ENCODE peak calls at places on chromosome 11, in five cellular contexts. G, B, O, P and M are unnamed samples. For H3K4me1, the result is how much of the 10 kb centered on the place peaks cover.

GRCh38 chr11:4095509-4096230 is 1.1 kb downstream of the RRM1 start:
- DNase-seq in G (peak), B (no peak), O (peak), P (peak), M (no peak)

GRCh38 chr11:86800956-86801264 is 568 bp downstream of the PRSS23 start:
- DNase-seq in G (no peak), B (no peak), O (no peak), P (no peak), M (no peak)

GRCh38 chr11:41795004-41795403 is 335.6 kb upstream of the LRRC4C start:
- DNase-seq in G (no peak), B (no peak), O (no peak), P (no peak), M (no peak)

GRCh38 chr11:14029415-14029814 is 66.9 kb downstream of the SPON1 start:
- DNase-seq in G (no peak), B (no peak), O (no peak), P (no peak), M (no peak)

GRCh38 chr11:290621-291231 is 1.8 kb downstream of the PGGHG start:
- DNase-seq in G (no peak), B (no peak), O (no peak), P (no peak), M (no peak)

GRCh38 chr11:1786466-1786865 is 22.7 kb upstream of the CTSD start:
- DNase-seq in G (no peak), B (no peak), O (no peak), P (no peak), M (no peak)

GRCh38 chr11:10872097-10872496 is 14.2 kb upstream of the ZBED5 start:
- DNase-seq in G (no peak), B (no peak), O (no peak), P (no peak), M (no peak)

GRCh38 chr11:128323381-128323780 is 264.0 kb downstream of the ETS1 start:
- DNase-seq in G (peak), B (no peak), O (peak), P (no peak), M (no peak)

GRCh38 chr11:110883266-110883665 is 171.0 kb upstream of the ARHGAP20 start:
- DNase-seq in G (no peak), B (no peak), O (peak), P (no peak), M (no peak)

GRCh38 chr11:35675901-35676610 is 13.5 kb downstream of the TRIM44 start:
- DNase-seq in G (peak), B (no peak), O (peak), P (no peak), M (no peak)

GRCh38 chr11:2294340-2295290 is 7.1 kb downstream of the C11orf21 start:
- DNase-seq in G (no peak), B (peak), O (no peak), P (no peak), M (no peak)

GRCh38 chr11:63551889-63552266 is 11.3 kb downstream of the PLAAT2 start:
- DNase-seq in G (no peak), B (no peak), O (no peak), P (no peak), M (no peak)

GRCh38 chr11:31810779-31811647 is at the start of gene PAX6:
- DNase-seq in G (no peak), B (peak), O (peak), P (peak), M (peak)

GRCh38 chr11:17046690-17047089 is 30.8 kb downstream of the RPS13 start:
- DNase-seq in G (no peak), B (no peak), O (no peak), P (no peak), M (no peak)

GRCh38 chr11:104776501-104777170 is 121.6 kb downstream of the CASP12 start:
- DNase-seq in G (no peak), B (no peak), O (peak), P (peak), M (no peak)

GRCh38 chr11:4808476-4808875 is 4.3 kb upstream of the OR52R1 start:
- DNase-seq in G (no peak), B (no peak), O (peak), P (no peak), M (no peak)

GRCh38 chr11:27254744-27255446 is 108.1 kb downstream of the CCDC34 start:
- DNase-seq in G (no peak), B (no peak), O (peak), P (peak), M (no peak)

GRCh38 chr11:134541951-134542350 is 129.9 kb upstream of the B3GAT1 start:
- DNase-seq in G (no peak), B (peak), O (no peak), P (no peak), M (no peak)

GRCh38 chr11:78870655-78871054 is 296.0 kb upstream of the NARS2 start:
- DNase-seq in G (no peak), B (no peak), O (no peak), P (no peak), M (no peak)

GRCh38 chr11:86064236-86064803 is 4.6 kb downstream of the PICALM start:
- DNase-seq in G (peak), B (no peak), O (peak), P (no peak), M (no peak)

GRCh38 chr11:19934828-19935259 is 222.2 kb downstream of the NAV2 start:
- DNase-seq in G (peak), B (no peak), O (peak), P (no peak), M (no peak)

GRCh38 chr11:14270690-14271542 is 88.1 kb downstream of the RRAS2 start:
- DNase-seq in G (no peak), B (no peak), O (no peak), P (no peak), M (no peak)

GRCh38 chr11:106765849-106766248 is 252.4 kb downstream of the GUCY1A2 start:
- DNase-seq in G (peak), B (no peak), O (no peak), P (peak), M (peak)

GRCh38 chr11:37511425-37511933 is 913.4 kb upstream of the RAG2 start:
- DNase-seq in G (peak), B (no peak), O (peak), P (no peak), M (no peak)

GRCh38 chr11:64007629-64008282 is 21.5 kb downstream of the OTUB1 start:
- DNase-seq in G (peak), B (peak), O (no peak), P (peak), M (no peak)

GRCh38 chr11:94769897-94770296 is 1.7 kb downstream of the AMOTL1 start:
- DNase-seq in G (no peak), B (no peak), O (no peak), P (no peak), M (no peak)

GRCh38 chr11:21866781-21867180 is 326.1 kb upstream of the ANO5 start:
- DNase-seq in G (no peak), B (no peak), O (no peak), P (no peak), M (no peak)

GRCh38 chr11:58580311-58580710 is 1.4 kb downstream of the ZFP91 start:
- DNase-seq in G (no peak), B (no peak), O (no peak), P (no peak), M (no peak)

GRCh38 chr11:57071829-57072228 is 83.1 kb downstream of the OR5AK2 start:
- DNase-seq in G (peak), B (no peak), O (peak), P (no peak), M (no peak)

GRCh38 chr11:73516080-73516479 is 81.8 kb downstream of the FAM168A start:
- DNase-seq in G (no peak), B (no peak), O (no peak), P (no peak), M (no peak)

GRCh38 chr11:47773882-47774281 is 6.7 kb upstream of the FNBP4 start:
- DNase-seq in G (no peak), B (no peak), O (no peak), P (no peak), M (no peak)

GRCh38 chr11:112555491-112556364 is 295.1 kb upstream of the PLET1 start:
- DNase-seq in G (peak), B (peak), O (peak), P (peak), M (peak)

GRCh38 chr11:48141475-48142100 is 75.0 kb upstream of the OR4B1 start:
- DNase-seq in G (peak), B (no peak), O (no peak), P (no peak), M (no peak)

GRCh38 chr11:61447601-61448551 is 18.0 kb downstream of the SDHAF2 start:
- DNase-seq in G (peak), B (no peak), O (peak), P (no peak), M (no peak)

GRCh38 chr11:36243641-36244040 is 45.6 kb downstream of the COMMD9 start:
- DNase-seq in G (no peak), B (no peak), O (no peak), P (no peak), M (no peak)

GRCh38 chr11:130555251-130555841 is 106.9 kb downstream of the ADAMTS15 start:
- DNase-seq in G (peak), B (no peak), O (no peak), P (no peak), M (no peak)

GRCh38 chr11:116580828-116581227 is 192.0 kb downstream of the BUD13 start:
- DNase-seq in G (no peak), B (peak), O (no peak), P (no peak), M (peak)

GRCh38 chr11:78731008-78731407 is 156.3 kb upstream of the NARS2 start:
- DNase-seq in G (peak), B (no peak), O (no peak), P (no peak), M (no peak)

GRCh38 chr11:57116654-57117053 is 65.1 kb upstream of the LRRC55 start:
- DNase-seq in G (peak), B (peak), O (peak), P (peak), M (no peak)

GRCh38 chr11:93002380-93002779 is 32.9 kb downstream of the MTNR1B start:
- DNase-seq in G (no peak), B (no peak), O (no peak), P (no peak), M (no peak)

GRCh38 chr11:93000511-93001476 is 31.3 kb downstream of the MTNR1B start:
- DNase-seq in G (peak), B (no peak), O (peak), P (peak), M (no peak)

GRCh38 chr11:93005239-93005638 is 35.8 kb downstream of the MTNR1B start:
- DNase-seq in G (no peak), B (no peak), O (peak), P (peak), M (no peak)

GRCh38 chr11:93001812-93002211 is 32.4 kb downstream of the MTNR1B start:
- DNase-seq in G (no peak), B (no peak), O (no peak), P (no peak), M (no peak)
- H3K4me1 ChIP-seq in G (under half), B (under half), O (under half), P (under half), M (under half)

GRCh38 chr11:119964136-119965025 is 173.5 kb downstream of the TRIM29 start:
- DNase-seq in G (no peak), B (no peak), O (no peak), P (peak), M (peak)
- H4K91ac ChIP-seq in G (no peak), B (peak), O (no peak), P (peak), M (no peak)

DNA sequence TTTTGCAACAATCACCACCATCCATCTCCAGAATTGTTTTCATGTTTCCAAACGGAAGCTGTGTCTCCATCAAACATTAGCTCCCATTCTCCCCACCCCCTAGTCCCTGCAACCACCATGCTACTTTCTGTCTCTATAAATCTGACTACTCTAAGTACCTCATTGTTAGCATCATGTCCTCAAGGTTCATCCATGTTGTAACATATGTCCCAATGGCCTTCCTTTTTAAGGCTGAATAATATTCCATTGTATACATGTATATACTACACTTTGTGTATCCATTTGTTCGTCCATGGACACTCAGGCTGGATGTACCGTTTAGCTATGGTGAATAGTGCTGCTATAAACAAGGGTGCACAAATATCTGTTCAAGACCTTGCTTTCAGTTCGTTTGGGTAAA is 8.2 kb upstream of the DPF2 start:
- DNase-seq in G (no peak), B (no peak), O (no peak), P (no peak), M (no peak)
- H3K4me3 ChIP-seq in G (no peak), B (no peak), O (no peak), P (no peak), M (no peak)

GRCh38 chr11:33263549-33263948 is 6.4 kb downstream of the HIPK3 start:
- DNase-seq in G (peak), B (no peak), O (no peak), P (no peak), M (no peak)

GRCh38 chr11:33259869-33260268 is 2.7 kb downstream of the HIPK3 start:
- DNase-seq in G (no peak), B (no peak), O (peak), P (no peak), M (no peak)

GRCh38 chr11:33258631-33259184 is 1.5 kb downstream of the HIPK3 start:
- DNase-seq in G (no peak), B (no peak), O (peak), P (no peak), M (no peak)

GRCh38 chr11:33264926-33265325 is 7.7 kb downstream of the HIPK3 start:
- DNase-seq in G (no peak), B (no peak), O (no peak), P (no peak), M (no peak)

GRCh38 chr11:33262016-33262638 is 4.9 kb downstream of the HIPK3 start:
- DNase-seq in G (peak), B (no peak), O (peak), P (no peak), M (no peak)
- H3K4me1 ChIP-seq in G (under half), B (under half), O (under half), P (under half), M (under half)